ENCODE peak calls at places on chromosomes 6 and 20, in four cellular contexts. C is CD4-positive, alpha-beta T cell; W is adrenal gland; M is OCI-LY7. J is an unnamed sample.

GRCh38 chr6:118350881-118351430 is 197.1 kb upstream of the PLN start:
- DNase-seq in C (no peak), W (no peak), M (no peak), J (peak; percentile 82)

GRCh38 chr6:125985967-125986294 is 409 bp upstream of the TRMT11 start:
- DNase-seq in C (no peak), W (no peak), M (no peak), J (no peak)

GRCh38 chr20:37202267-37202943 is 23.1 kb upstream of the MROH8 start:
- DNase-seq in C (no peak), W (peak; percentile 72), M (peak; percentile 32), J (peak; percentile 90)

GRCh38 chr20:47024461-47024937 is 129.9 kb downstream of the EYA2 start:
- DNase-seq in C (no peak), W (no peak), M (no peak), J (peak; percentile 61)

GRCh38 chr6:145260491-145260890 is 474.8 kb downstream of the EPM2A start:
- DNase-seq in C (no peak), W (no peak), M (no peak), J (no peak)

GRCh38 chr6:5981274-5982026 is 25.3 kb downstream of the NRN1 start:
- DNase-seq in C (no peak), W (no peak), M (no peak), J (no peak)

GRCh38 chr6:87628881-87629280 is 38.9 kb downstream of the ORC3 start:
- DNase-seq in C (no peak), W (no peak), M (no peak), J (no peak)

GRCh38 chr6:33663727-33664449 is 42.8 kb downstream of the ITPR3 start:
- DNase-seq in C (no peak), W (no peak), M (no peak), J (no peak)

GRCh38 chr6:27864906-27865883 is 47.0 kb downstream of the OR2B2 start:
- DNase-seq in C (peak; percentile 35), W (peak; percentile 74), M (peak; percentile 99), J (peak; percentile 94)

GRCh38 chr6:145813285-145814034 is 1.1 kb downstream of the FBXO30 start:
- DNase-seq in C (no peak), W (no peak), M (peak; percentile 20), J (no peak)

GRCh38 chr6:152821525-152821924 is 70.9 kb downstream of the VIP start:
- DNase-seq in C (no peak), W (no peak), M (no peak), J (no peak)

GRCh38 chr6:30344868-30345671 is at the start of gene RPP21:
- DNase-seq in C (peak; percentile 85), W (peak; percentile 85), M (peak; percentile 88), J (no peak)

GRCh38 chr6:127893541-127893940 is 7.3 kb downstream of the THEMIS start:
- DNase-seq in C (no peak), W (no peak), M (no peak), J (no peak)

GRCh38 chr6:138577151-138577915 is 78.0 kb upstream of the NHSL1 start:
- DNase-seq in C (no peak), W (no peak), M (no peak), J (no peak)

GRCh38 chr6:24540197-24540596 is 45.4 kb downstream of the ALDH5A1 start:
- DNase-seq in C (no peak), W (no peak), M (no peak), J (no peak)

GRCh38 chr6:168288781-168289570 is 30.6 kb downstream of the DACT2 start:
- DNase-seq in C (no peak), W (no peak), M (no peak), J (no peak)

GRCh38 chr6:125745281-125746018 is 4.0 kb upstream of the HEY2 start:
- DNase-seq in C (no peak), W (no peak), M (no peak), J (no peak)

GRCh38 chr6:23735151-23735550 is 390.9 kb upstream of the NRSN1 start:
- DNase-seq in C (no peak), W (no peak), M (no peak), J (no peak)

GRCh38 chr20:57392512-57393271 is 1.5 kb downstream of the RBM38 start:
- DNase-seq in C (peak; percentile 80), W (no peak), M (peak; percentile 67), J (no peak)

GRCh38 chr6:11042025-11042749 is 1.9 kb downstream of the ELOVL2 start:
- DNase-seq in C (no peak), W (no peak), M (no peak), J (no peak)

GRCh38 chr20:50372770-50373088 is 137.5 kb upstream of the PTPN1 start:
- DNase-seq in C (no peak), W (no peak), M (no peak), J (no peak)

GRCh38 chr20:19934792-19935491 is 82.2 kb upstream of the NAA20 start:
- DNase-seq in C (no peak), W (peak; percentile 64), M (no peak), J (no peak)

GRCh38 chr20:62776692-62777527 is 19.4 kb upstream of the MRGBP start:
- DNase-seq in C (peak; percentile 65), W (no peak), M (peak; percentile 86), J (no peak)

GRCh38 chr6:2819115-2819514 is 22.5 kb downstream of the SERPINB1 start:
- DNase-seq in C (no peak), W (no peak), M (no peak), J (no peak)

GRCh38 chr6:2817778-2818443 is 23.8 kb downstream of the SERPINB1 start:
- DNase-seq in C (no peak), W (no peak), M (no peak), J (no peak)

GRCh38 chr6:2821554-2821953 is 20.1 kb downstream of the SERPINB1 start:
- DNase-seq in C (no peak), W (no peak), M (no peak), J (no peak)

GRCh38 chr6:2818593-2818992 is 23.1 kb downstream of the SERPINB1 start:
- DNase-seq in C (no peak), W (no peak), M (no peak), J (no peak)

GRCh38 chr6:2819891-2820814 is 21.5 kb downstream of the SERPINB1 start:
- DNase-seq in C (no peak), W (no peak), M (no peak), J (no peak)
- H3K27ac ChIP-seq in C (no peak overlapping the region), W (no peak overlapping the region), M (no peak overlapping the region), J (no peak overlapping the region)

DNA sequence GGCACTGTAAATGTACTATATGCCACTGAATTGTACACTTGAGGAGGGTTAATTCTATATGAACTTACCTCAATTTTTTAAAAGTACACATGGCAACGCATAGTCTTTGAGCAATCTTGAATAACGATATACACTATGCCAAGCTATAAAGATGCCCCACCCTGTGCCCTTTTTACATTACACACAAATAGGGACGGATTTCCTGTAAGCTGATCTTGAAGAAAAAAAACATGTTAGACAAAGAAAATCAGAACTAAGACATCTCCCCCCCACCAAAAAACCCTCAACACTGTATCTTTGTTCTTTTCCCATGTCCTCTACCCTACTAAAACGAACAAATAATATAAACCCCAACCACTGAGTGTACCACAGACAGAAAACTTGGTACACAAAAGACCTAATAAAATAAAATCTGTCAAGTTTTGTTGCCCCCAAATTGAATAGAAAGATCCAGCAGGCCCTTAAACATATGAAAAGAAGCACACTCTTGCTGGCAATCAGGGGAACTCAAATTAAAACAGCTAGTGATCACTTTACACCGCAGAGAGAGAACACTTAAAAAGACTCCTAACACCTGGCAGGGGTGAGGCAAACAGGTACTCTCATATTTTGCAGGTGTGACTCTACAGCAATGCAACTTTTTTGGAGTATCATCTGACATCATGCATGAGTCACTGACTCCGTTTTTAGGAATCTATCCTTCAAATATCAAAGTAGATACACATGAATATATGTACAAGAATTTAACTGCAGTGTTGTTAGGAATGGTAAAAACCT is 29.6 kb downstream of the BACH2 start:
- DNase-seq in C (no peak), W (no peak), M (no peak), J (no peak)
- TF ChIP-seq CTCF in C (no peak), W (no peak), M (no peak), J (no peak)

GRCh38 chr6:42727084-42727601 is 4.7 kb upstream of the PRPH2 start:
- DNase-seq in C (no peak), W (peak; percentile 37), M (no peak), J (no peak)
- H3K27ac ChIP-seq in C (peak overlapping the region; percentile 64), W (peak overlapping the region; percentile 56), M (peak overlapping the region; percentile 36), J (peak overlapping the region; percentile 49)

GRCh38 chr6:52209672-52210626 is 23.8 kb downstream of the IL17A start:
- DNase-seq in C (no peak), W (no peak), M (no peak), J (no peak)

GRCh38 chr6:52216932-52217331 is 27.4 kb downstream of the IL17F start:
- DNase-seq in C (no peak), W (no peak), M (no peak), J (no peak)

GRCh38 chr6:52208612-52209011 is 22.4 kb downstream of the IL17A start:
- DNase-seq in C (no peak), W (no peak), M (no peak), J (no peak)

GRCh38 chr6:52215787-52216186 is 28.5 kb downstream of the IL17F start:
- DNase-seq in C (no peak), W (no peak), M (no peak), J (no peak)

DNA sequence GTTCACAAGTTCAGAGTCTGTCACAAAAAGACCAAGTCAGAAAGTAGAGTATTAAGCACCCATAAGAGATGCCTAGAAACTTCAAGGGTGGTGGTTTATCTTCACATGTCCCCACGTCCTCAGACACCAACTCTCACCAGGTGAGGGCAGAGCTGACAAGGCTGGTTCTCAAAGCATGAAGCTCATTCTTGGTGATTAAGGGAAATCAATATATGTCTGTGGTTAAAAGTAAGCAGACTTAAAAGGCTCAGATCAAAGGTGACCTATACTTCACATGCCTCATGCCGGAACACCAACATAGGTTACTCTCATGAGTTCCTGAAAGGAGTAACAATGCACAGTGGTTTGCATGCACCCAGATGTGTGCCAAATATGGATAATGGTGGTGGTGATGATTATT is 27.0 kb downstream of the IL17A start:
- DNase-seq in C (no peak), W (no peak), M (no peak), J (no peak)
- TF ChIP-seq CTCF in C (no peak), W (no peak), M (peak; percentile 24), J (no peak)

GRCh38 chr6:63805808-63806572 is 170.4 kb downstream of the PHF3 start:
- DNase-seq in C (no peak), W (peak; percentile 23), M (no peak), J (peak; percentile 78)
- H3K27ac ChIP-seq in C (no peak overlapping the region), W (peak overlapping the region; percentile 26), M (no peak overlapping the region), J (peak overlapping the region; percentile 82)

GRCh38 chr20:49132995-49133451 is 55.1 kb downstream of the STAU1 start:
- DNase-seq in C (no peak), W (no peak), M (peak; percentile 76), J (peak; percentile 50)
- TF ChIP-seq CTCF in C (peak; percentile 72), W (peak; percentile 64), M (peak; percentile 92), J (peak; percentile 55)

GRCh38 chr6:104526383-104526782 is 333.3 kb downstream of the HACE1 start:
- DNase-seq in C (no peak), W (no peak), M (no peak), J (no peak)
- H3K27ac ChIP-seq in C (no peak overlapping the region), W (no peak overlapping the region), M (no peak overlapping the region), J (no peak overlapping the region)

DNA sequence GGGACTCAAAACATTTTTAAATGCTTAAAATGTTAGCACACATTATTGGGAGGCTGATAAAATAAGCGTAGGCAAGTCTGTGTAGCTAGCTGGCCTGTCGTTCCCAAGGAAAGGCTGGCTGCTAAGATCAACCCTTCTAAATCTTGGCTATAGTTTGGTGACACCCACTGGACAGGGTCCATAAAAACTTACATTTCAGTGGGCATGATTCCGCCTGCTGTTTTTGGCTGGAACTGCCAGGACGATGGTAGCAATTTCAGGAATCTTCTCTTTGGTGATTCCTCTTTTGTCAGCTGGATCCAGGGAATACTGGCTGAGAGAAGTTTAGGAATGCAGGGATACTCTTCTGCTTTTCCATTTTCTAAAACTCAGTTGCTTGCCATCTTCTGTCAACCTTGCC is 162.2 kb downstream of the NKAIN2 start:
- DNase-seq in C (no peak), W (no peak), M (no peak), J (no peak)
- TF ChIP-seq CTCF in C (no peak), W (no peak), M (no peak), J (peak; percentile 71)

J was measured in AG04450.